ENCODE peak calls at places on chromosomes 6 and 20, in ten cellular contexts. One of them, this sample, is unnamed.

GRCh38 chr6:129481706-129482105 is 228.3 kb downstream of the ARHGAP18 start:
- DNase-seq in HFF-Myc: no peak
- DNase-seq in activated CD8-positive, alpha-beta T cell treated with anti-CD3 and anti-CD28 coated beads for 36 hours: no peak
- DNase-seq in neural crest cell: no peak
- DNase-seq in NCI-H2171: no peak
- DNase-seq in T-helper 1 cell: no peak
- DNase-seq in stimulated activated CD8-positive, alpha-beta memory T cell treated with anti-CD3 and anti-CD28 coated beads, Interleukin-2, amount 100 ng/mL, for 48 hours: no peak
- DNase-seq in gastrocnemius medialis: no peak
- DNase-seq in pancreas: no peak
- DNase-seq in H4: no peak
- DNase-seq in this sample: no peak

GRCh38 chr6:64074981-64075380 is 439.4 kb downstream of the PHF3 start:
- DNase-seq in NCI-H2171: no peak
- DNase-seq in HFF-Myc: no peak
- DNase-seq in H4: no peak
- DNase-seq in T-helper 1 cell: no peak
- DNase-seq in gastrocnemius medialis: no peak
- DNase-seq in pancreas: no peak
- DNase-seq in activated CD8-positive, alpha-beta T cell treated with anti-CD3 and anti-CD28 coated beads for 36 hours: no peak
- DNase-seq in neural crest cell: no peak
- DNase-seq in stimulated activated CD8-positive, alpha-beta memory T cell treated with anti-CD3 and anti-CD28 coated beads, Interleukin-2, amount 100 ng/mL, for 48 hours: no peak
- DNase-seq in this sample: no peak

GRCh38 chr6:26187981-26188635 is 100.9 kb downstream of the HFE start:
- DNase-seq in HFF-Myc: peak
- DNase-seq in NCI-H2171: no peak
- DNase-seq in stimulated activated CD8-positive, alpha-beta memory T cell treated with anti-CD3 and anti-CD28 coated beads, Interleukin-2, amount 100 ng/mL, for 48 hours: no peak
- DNase-seq in T-helper 1 cell: peak
- DNase-seq in activated CD8-positive, alpha-beta T cell treated with anti-CD3 and anti-CD28 coated beads for 36 hours: peak
- DNase-seq in pancreas: no peak
- DNase-seq in H4: peak
- DNase-seq in gastrocnemius medialis: no peak
- DNase-seq in neural crest cell: no peak
- DNase-seq in this sample: peak

GRCh38 chr20:24789877-24790276 is 159.2 kb upstream of the CST7 start:
- DNase-seq in HFF-Myc: no peak
- DNase-seq in H4: no peak
- DNase-seq in NCI-H2171: no peak
- DNase-seq in neural crest cell: no peak
- DNase-seq in gastrocnemius medialis: no peak
- DNase-seq in pancreas: no peak
- DNase-seq in activated CD8-positive, alpha-beta T cell treated with anti-CD3 and anti-CD28 coated beads for 36 hours: no peak
- DNase-seq in T-helper 1 cell: no peak
- DNase-seq in stimulated activated CD8-positive, alpha-beta memory T cell treated with anti-CD3 and anti-CD28 coated beads, Interleukin-2, amount 100 ng/mL, for 48 hours: no peak
- DNase-seq in this sample: no peak

GRCh38 chr6:111843347-111844147 is 29.7 kb downstream of the FYN start:
- DNase-seq in stimulated activated CD8-positive, alpha-beta memory T cell treated with anti-CD3 and anti-CD28 coated beads, Interleukin-2, amount 100 ng/mL, for 48 hours: no peak
- DNase-seq in pancreas: no peak
- DNase-seq in NCI-H2171: no peak
- DNase-seq in activated CD8-positive, alpha-beta T cell treated with anti-CD3 and anti-CD28 coated beads for 36 hours: peak
- DNase-seq in neural crest cell: no peak
- DNase-seq in H4: no peak
- DNase-seq in T-helper 1 cell: peak
- DNase-seq in gastrocnemius medialis: no peak
- DNase-seq in HFF-Myc: no peak
- DNase-seq in this sample: no peak

GRCh38 chr6:100138346-100139022 is 144.5 kb upstream of the MCHR2 start:
- DNase-seq in gastrocnemius medialis: no peak
- DNase-seq in neural crest cell: no peak
- DNase-seq in NCI-H2171: no peak
- DNase-seq in H4: no peak
- DNase-seq in activated CD8-positive, alpha-beta T cell treated with anti-CD3 and anti-CD28 coated beads for 36 hours: no peak
- DNase-seq in pancreas: no peak
- DNase-seq in HFF-Myc: no peak
- DNase-seq in T-helper 1 cell: no peak
- DNase-seq in stimulated activated CD8-positive, alpha-beta memory T cell treated with anti-CD3 and anti-CD28 coated beads, Interleukin-2, amount 100 ng/mL, for 48 hours: no peak
- DNase-seq in this sample: no peak

GRCh38 chr20:17629025-17629424 is 53.0 kb downstream of the RRBP1 start:
- DNase-seq in H4: no peak
- DNase-seq in NCI-H2171: no peak
- DNase-seq in HFF-Myc: no peak
- DNase-seq in pancreas: peak
- DNase-seq in activated CD8-positive, alpha-beta T cell treated with anti-CD3 and anti-CD28 coated beads for 36 hours: no peak
- DNase-seq in gastrocnemius medialis: no peak
- DNase-seq in T-helper 1 cell: no peak
- DNase-seq in neural crest cell: no peak
- DNase-seq in stimulated activated CD8-positive, alpha-beta memory T cell treated with anti-CD3 and anti-CD28 coated beads, Interleukin-2, amount 100 ng/mL, for 48 hours: no peak
- DNase-seq in this sample: no peak

GRCh38 chr6:168119539-168119938 is 40.5 kb upstream of the FRMD1 start:
- DNase-seq in T-helper 1 cell: no peak
- DNase-seq in NCI-H2171: no peak
- DNase-seq in pancreas: no peak
- DNase-seq in HFF-Myc: no peak
- DNase-seq in H4: no peak
- DNase-seq in neural crest cell: no peak
- DNase-seq in gastrocnemius medialis: no peak
- DNase-seq in activated CD8-positive, alpha-beta T cell treated with anti-CD3 and anti-CD28 coated beads for 36 hours: no peak
- DNase-seq in stimulated activated CD8-positive, alpha-beta memory T cell treated with anti-CD3 and anti-CD28 coated beads, Interleukin-2, amount 100 ng/mL, for 48 hours: no peak
- DNase-seq in this sample: no peak

GRCh38 chr6:130624046-130624445 is 203.2 kb upstream of the SMLR1 start:
- DNase-seq in H4: no peak
- DNase-seq in NCI-H2171: no peak
- DNase-seq in HFF-Myc: no peak
- DNase-seq in pancreas: no peak
- DNase-seq in neural crest cell: no peak
- DNase-seq in activated CD8-positive, alpha-beta T cell treated with anti-CD3 and anti-CD28 coated beads for 36 hours: peak
- DNase-seq in stimulated activated CD8-positive, alpha-beta memory T cell treated with anti-CD3 and anti-CD28 coated beads, Interleukin-2, amount 100 ng/mL, for 48 hours: no peak
- DNase-seq in gastrocnemius medialis: no peak
- DNase-seq in T-helper 1 cell: peak
- DNase-seq in this sample: no peak

GRCh38 chr6:43916924-43917877 is 147.2 kb downstream of the VEGFA start:
- DNase-seq in gastrocnemius medialis: peak
- DNase-seq in HFF-Myc: no peak
- DNase-seq in pancreas: peak
- DNase-seq in T-helper 1 cell: no peak
- DNase-seq in activated CD8-positive, alpha-beta T cell treated with anti-CD3 and anti-CD28 coated beads for 36 hours: no peak
- DNase-seq in NCI-H2171: no peak
- DNase-seq in stimulated activated CD8-positive, alpha-beta memory T cell treated with anti-CD3 and anti-CD28 coated beads, Interleukin-2, amount 100 ng/mL, for 48 hours: no peak
- DNase-seq in H4: peak
- DNase-seq in neural crest cell: no peak
- DNase-seq in this sample: no peak

GRCh38 chr6:80457044-80457933 is 350.8 kb downstream of the BCKDHB start:
- DNase-seq in H4: peak
- DNase-seq in T-helper 1 cell: no peak
- DNase-seq in neural crest cell: no peak
- DNase-seq in activated CD8-positive, alpha-beta T cell treated with anti-CD3 and anti-CD28 coated beads for 36 hours: no peak
- DNase-seq in pancreas: peak
- DNase-seq in HFF-Myc: peak
- DNase-seq in NCI-H2171: no peak
- DNase-seq in gastrocnemius medialis: peak
- DNase-seq in stimulated activated CD8-positive, alpha-beta memory T cell treated with anti-CD3 and anti-CD28 coated beads, Interleukin-2, amount 100 ng/mL, for 48 hours: no peak
- DNase-seq in this sample: no peak

GRCh38 chr6:31969712-31970603 is 2.0 kb downstream of the DXO start:
- DNase-seq in gastrocnemius medialis: no peak
- DNase-seq in pancreas: no peak
- DNase-seq in neural crest cell: no peak
- DNase-seq in activated CD8-positive, alpha-beta T cell treated with anti-CD3 and anti-CD28 coated beads for 36 hours: no peak
- DNase-seq in T-helper 1 cell: no peak
- DNase-seq in HFF-Myc: no peak
- DNase-seq in stimulated activated CD8-positive, alpha-beta memory T cell treated with anti-CD3 and anti-CD28 coated beads, Interleukin-2, amount 100 ng/mL, for 48 hours: no peak
- DNase-seq in NCI-H2171: no peak
- DNase-seq in H4: no peak
- DNase-seq in this sample: no peak

GRCh38 chr20:12411246-12411940 is 493.7 kb downstream of the BTBD3 start:
- DNase-seq in stimulated activated CD8-positive, alpha-beta memory T cell treated with anti-CD3 and anti-CD28 coated beads, Interleukin-2, amount 100 ng/mL, for 48 hours: no peak
- DNase-seq in pancreas: no peak
- DNase-seq in activated CD8-positive, alpha-beta T cell treated with anti-CD3 and anti-CD28 coated beads for 36 hours: no peak
- DNase-seq in HFF-Myc: no peak
- DNase-seq in H4: no peak
- DNase-seq in gastrocnemius medialis: no peak
- DNase-seq in NCI-H2171: peak
- DNase-seq in neural crest cell: no peak
- DNase-seq in T-helper 1 cell: no peak
- DNase-seq in this sample: peak

GRCh38 chr20:36779656-36780025 is 6.1 kb upstream of the DSN1 start:
- DNase-seq in HFF-Myc: no peak
- DNase-seq in neural crest cell: no peak
- DNase-seq in activated CD8-positive, alpha-beta T cell treated with anti-CD3 and anti-CD28 coated beads for 36 hours: no peak
- DNase-seq in gastrocnemius medialis: no peak
- DNase-seq in pancreas: no peak
- DNase-seq in stimulated activated CD8-positive, alpha-beta memory T cell treated with anti-CD3 and anti-CD28 coated beads, Interleukin-2, amount 100 ng/mL, for 48 hours: no peak
- DNase-seq in NCI-H2171: no peak
- DNase-seq in T-helper 1 cell: no peak
- DNase-seq in H4: no peak
- DNase-seq in this sample: no peak

GRCh38 chr6:128432394-128432793 is 88.0 kb downstream of the PTPRK start:
- DNase-seq in stimulated activated CD8-positive, alpha-beta memory T cell treated with anti-CD3 and anti-CD28 coated beads, Interleukin-2, amount 100 ng/mL, for 48 hours: no peak
- DNase-seq in H4: no peak
- DNase-seq in gastrocnemius medialis: no peak
- DNase-seq in T-helper 1 cell: no peak
- DNase-seq in activated CD8-positive, alpha-beta T cell treated with anti-CD3 and anti-CD28 coated beads for 36 hours: no peak
- DNase-seq in NCI-H2171: no peak
- DNase-seq in pancreas: no peak
- DNase-seq in neural crest cell: no peak
- DNase-seq in HFF-Myc: no peak
- DNase-seq in this sample: no peak

GRCh38 chr6:148747493-148748160 is 797 bp downstream of the UST start:
- DNase-seq in stimulated activated CD8-positive, alpha-beta memory T cell treated with anti-CD3 and anti-CD28 coated beads, Interleukin-2, amount 100 ng/mL, for 48 hours: peak
- DNase-seq in gastrocnemius medialis: peak
- DNase-seq in NCI-H2171: peak
- DNase-seq in HFF-Myc: no peak
- DNase-seq in neural crest cell: peak
- DNase-seq in pancreas: peak
- DNase-seq in H4: peak
- DNase-seq in T-helper 1 cell: no peak
- DNase-seq in activated CD8-positive, alpha-beta T cell treated with anti-CD3 and anti-CD28 coated beads for 36 hours: peak
- DNase-seq in this sample: peak

GRCh38 chr6:39753745-39754084 is 28.5 kb upstream of the KIF6 start:
- DNase-seq in HFF-Myc: no peak
- DNase-seq in neural crest cell: no peak
- DNase-seq in H4: no peak
- DNase-seq in T-helper 1 cell: no peak
- DNase-seq in NCI-H2171: no peak
- DNase-seq in pancreas: no peak
- DNase-seq in stimulated activated CD8-positive, alpha-beta memory T cell treated with anti-CD3 and anti-CD28 coated beads, Interleukin-2, amount 100 ng/mL, for 48 hours: no peak
- DNase-seq in activated CD8-positive, alpha-beta T cell treated with anti-CD3 and anti-CD28 coated beads for 36 hours: no peak
- DNase-seq in gastrocnemius medialis: no peak
- DNase-seq in this sample: no peak

GRCh38 chr6:84033523-84034451 is at the start of gene MRAP2:
- DNase-seq in H4: no peak
- DNase-seq in activated CD8-positive, alpha-beta T cell treated with anti-CD3 and anti-CD28 coated beads for 36 hours: peak
- DNase-seq in neural crest cell: peak
- DNase-seq in T-helper 1 cell: no peak
- DNase-seq in HFF-Myc: no peak
- DNase-seq in gastrocnemius medialis: no peak
- DNase-seq in stimulated activated CD8-positive, alpha-beta memory T cell treated with anti-CD3 and anti-CD28 coated beads, Interleukin-2, amount 100 ng/mL, for 48 hours: peak
- DNase-seq in NCI-H2171: peak
- DNase-seq in pancreas: peak
- DNase-seq in this sample: peak

GRCh38 chr6:90463359-90463758 is 123.5 kb downstream of the MAP3K7 start:
- DNase-seq in HFF-Myc: no peak
- DNase-seq in activated CD8-positive, alpha-beta T cell treated with anti-CD3 and anti-CD28 coated beads for 36 hours: peak
- DNase-seq in gastrocnemius medialis: no peak
- DNase-seq in H4: no peak
- DNase-seq in T-helper 1 cell: peak
- DNase-seq in neural crest cell: no peak
- DNase-seq in NCI-H2171: no peak
- DNase-seq in stimulated activated CD8-positive, alpha-beta memory T cell treated with anti-CD3 and anti-CD28 coated beads, Interleukin-2, amount 100 ng/mL, for 48 hours: no peak
- DNase-seq in pancreas: no peak
- DNase-seq in this sample: no peak

GRCh38 chr6:167824591-167825041 is 2.1 kb upstream of the AFDN start:
- DNase-seq in HFF-Myc: no peak
- DNase-seq in neural crest cell: no peak
- DNase-seq in pancreas: no peak
- DNase-seq in T-helper 1 cell: no peak
- DNase-seq in activated CD8-positive, alpha-beta T cell treated with anti-CD3 and anti-CD28 coated beads for 36 hours: no peak
- DNase-seq in H4: no peak
- DNase-seq in stimulated activated CD8-positive, alpha-beta memory T cell treated with anti-CD3 and anti-CD28 coated beads, Interleukin-2, amount 100 ng/mL, for 48 hours: no peak
- DNase-seq in gastrocnemius medialis: no peak
- DNase-seq in NCI-H2171: no peak
- DNase-seq in this sample: no peak

GRCh38 chr6:35026434-35027222 is 114.5 kb downstream of the TCP11 start:
- DNase-seq in HFF-Myc: no peak
- DNase-seq in T-helper 1 cell: no peak
- DNase-seq in NCI-H2171: no peak
- DNase-seq in H4: no peak
- DNase-seq in pancreas: no peak
- DNase-seq in gastrocnemius medialis: no peak
- DNase-seq in neural crest cell: no peak
- DNase-seq in activated CD8-positive, alpha-beta T cell treated with anti-CD3 and anti-CD28 coated beads for 36 hours: no peak
- DNase-seq in stimulated activated CD8-positive, alpha-beta memory T cell treated with anti-CD3 and anti-CD28 coated beads, Interleukin-2, amount 100 ng/mL, for 48 hours: no peak
- DNase-seq in this sample: no peak

GRCh38 chr6:160462551-160463109 is 114.5 kb downstream of the SLC22A3 start:
- DNase-seq in H4: peak
- DNase-seq in activated CD8-positive, alpha-beta T cell treated with anti-CD3 and anti-CD28 coated beads for 36 hours: peak
- DNase-seq in pancreas: no peak
- DNase-seq in HFF-Myc: peak
- DNase-seq in gastrocnemius medialis: no peak
- DNase-seq in T-helper 1 cell: peak
- DNase-seq in stimulated activated CD8-positive, alpha-beta memory T cell treated with anti-CD3 and anti-CD28 coated beads, Interleukin-2, amount 100 ng/mL, for 48 hours: no peak
- DNase-seq in neural crest cell: no peak
- DNase-seq in NCI-H2171: no peak
- DNase-seq in this sample: no peak

GRCh38 chr6:38391909-38392614 is 247.7 kb downstream of the BTBD9 start:
- DNase-seq in stimulated activated CD8-positive, alpha-beta memory T cell treated with anti-CD3 and anti-CD28 coated beads, Interleukin-2, amount 100 ng/mL, for 48 hours: no peak
- DNase-seq in gastrocnemius medialis: no peak
- DNase-seq in HFF-Myc: no peak
- DNase-seq in H4: no peak
- DNase-seq in pancreas: no peak
- DNase-seq in activated CD8-positive, alpha-beta T cell treated with anti-CD3 and anti-CD28 coated beads for 36 hours: no peak
- DNase-seq in NCI-H2171: no peak
- DNase-seq in T-helper 1 cell: no peak
- DNase-seq in neural crest cell: no peak
- DNase-seq in this sample: no peak

GRCh38 chr6:148973809-148974208 is 227.0 kb downstream of the UST start:
- DNase-seq in neural crest cell: no peak
- DNase-seq in NCI-H2171: no peak
- DNase-seq in gastrocnemius medialis: no peak
- DNase-seq in stimulated activated CD8-positive, alpha-beta memory T cell treated with anti-CD3 and anti-CD28 coated beads, Interleukin-2, amount 100 ng/mL, for 48 hours: no peak
- DNase-seq in pancreas: no peak
- DNase-seq in T-helper 1 cell: no peak
- DNase-seq in HFF-Myc: no peak
- DNase-seq in activated CD8-positive, alpha-beta T cell treated with anti-CD3 and anti-CD28 coated beads for 36 hours: no peak
- DNase-seq in H4: no peak
- DNase-seq in this sample: peak

GRCh38 chr6:96391776-96392175 is 129.8 kb upstream of the UFL1 start:
- DNase-seq in neural crest cell: peak
- DNase-seq in T-helper 1 cell: peak
- DNase-seq in pancreas: peak
- DNase-seq in NCI-H2171: peak
- DNase-seq in activated CD8-positive, alpha-beta T cell treated with anti-CD3 and anti-CD28 coated beads for 36 hours: peak
- DNase-seq in gastrocnemius medialis: no peak
- DNase-seq in H4: peak
- DNase-seq in stimulated activated CD8-positive, alpha-beta memory T cell treated with anti-CD3 and anti-CD28 coated beads, Interleukin-2, amount 100 ng/mL, for 48 hours: no peak
- DNase-seq in HFF-Myc: no peak
- DNase-seq in this sample: peak

GRCh38 chr6:79138146-79138545 is 60.1 kb upstream of the PHIP start:
- DNase-seq in pancreas: no peak
- DNase-seq in activated CD8-positive, alpha-beta T cell treated with anti-CD3 and anti-CD28 coated beads for 36 hours: no peak
- DNase-seq in T-helper 1 cell: no peak
- DNase-seq in H4: no peak
- DNase-seq in gastrocnemius medialis: no peak
- DNase-seq in NCI-H2171: no peak
- DNase-seq in HFF-Myc: no peak
- DNase-seq in stimulated activated CD8-positive, alpha-beta memory T cell treated with anti-CD3 and anti-CD28 coated beads, Interleukin-2, amount 100 ng/mL, for 48 hours: no peak
- DNase-seq in neural crest cell: no peak
- DNase-seq in this sample: no peak

GRCh38 chr20:44210422-44211176 is at the start of gene OSER1:
- DNase-seq in T-helper 1 cell: peak
- DNase-seq in HFF-Myc: peak
- DNase-seq in stimulated activated CD8-positive, alpha-beta memory T cell treated with anti-CD3 and anti-CD28 coated beads, Interleukin-2, amount 100 ng/mL, for 48 hours: peak
- DNase-seq in pancreas: peak
- DNase-seq in NCI-H2171: peak
- DNase-seq in neural crest cell: peak
- DNase-seq in activated CD8-positive, alpha-beta T cell treated with anti-CD3 and anti-CD28 coated beads for 36 hours: peak
- DNase-seq in gastrocnemius medialis: peak
- DNase-seq in H4: peak
- DNase-seq in this sample: peak

GRCh38 chr6:161132384-161132783 is 140.8 kb downstream of the MAP3K4 start:
- DNase-seq in stimulated activated CD8-positive, alpha-beta memory T cell treated with anti-CD3 and anti-CD28 coated beads, Interleukin-2, amount 100 ng/mL, for 48 hours: no peak
- DNase-seq in pancreas: no peak
- DNase-seq in NCI-H2171: no peak
- DNase-seq in HFF-Myc: no peak
- DNase-seq in neural crest cell: no peak
- DNase-seq in H4: no peak
- DNase-seq in activated CD8-positive, alpha-beta T cell treated with anti-CD3 and anti-CD28 coated beads for 36 hours: no peak
- DNase-seq in gastrocnemius medialis: no peak
- DNase-seq in T-helper 1 cell: no peak
- DNase-seq in this sample: no peak